ENCODE peak calls at places on chromosomes 3 and 15, in four cellular contexts. K is CD4-positive, CD25-positive, alpha-beta regulatory T cell; Y is T-helper 2 cell; C is left ventricle myocardium superior. A is an unnamed sample.

GRCh38 chr3:20040476-20041196 is 390 bp downstream of the KAT2B start:
- DNase-seq in K (peak), Y (peak), C (peak), A (peak)

GRCh38 chr3:122991236-122991985 is 36.2 kb downstream of the SEMA5B start:
- DNase-seq in K (no peak), Y (no peak), C (no peak), A (no peak)

GRCh38 chr3:14546041-14546440 is 5.9 kb upstream of the GRIP2 start:
- DNase-seq in K (no peak), Y (no peak), C (peak), A (no peak)

GRCh38 chr3:122497425-122497824 is 17.3 kb downstream of the KPNA1 start:
- DNase-seq in K (peak), Y (no peak), C (no peak), A (peak)

GRCh38 chr3:139110072-139110830 is 65.6 kb upstream of the PRR23C start:
- DNase-seq in K (no peak), Y (no peak), C (peak), A (no peak)

GRCh38 chr15:66875588-66876422 is 173.8 kb downstream of the SMAD6 start:
- DNase-seq in K (no peak), Y (no peak), C (no peak), A (no peak)

GRCh38 chr3:138081371-138082084 is 33.9 kb downstream of the DZIP1L start:
- DNase-seq in K (no peak), Y (no peak), C (no peak), A (no peak)

GRCh38 chr3:72311425-72311824 is 526.5 kb upstream of the PROK2 start:
- DNase-seq in K (no peak), Y (no peak), C (no peak), A (no peak)

GRCh38 chr3:171101982-171102610 is 75.6 kb upstream of the SLC2A2 start:
- DNase-seq in K (no peak), Y (no peak), C (no peak), A (no peak)

GRCh38 chr15:42139596-42139995 is 16.8 kb downstream of the PLA2G4F start:
- DNase-seq in K (no peak), Y (no peak), C (no peak), A (no peak)

GRCh38 chr15:83697716-83698115 is 43.8 kb downstream of the ADAMTSL3 start:
- DNase-seq in K (no peak), Y (no peak), C (no peak), A (no peak)

GRCh38 chr15:49692514-49693090 is 71.8 kb downstream of the DTWD1 start:
- DNase-seq in K (no peak), Y (no peak), C (no peak), A (no peak)

GRCh38 chr15:70879386-70879785 is 12.8 kb downstream of the THAP10 start:
- DNase-seq in K (no peak), Y (no peak), C (no peak), A (no peak)

GRCh38 chr15:40618906-40619305 is 24.9 kb downstream of the KNL1 start:
- DNase-seq in K (no peak), Y (no peak), C (no peak), A (no peak)

GRCh38 chr3:99774467-99774866 is 43.2 kb upstream of the CMSS1 start:
- DNase-seq in K (peak), Y (no peak), C (no peak), A (no peak)

GRCh38 chr15:71496336-71496955 is 313.9 kb upstream of the NR2E3 start:
- DNase-seq in K (no peak), Y (no peak), C (no peak), A (no peak)

GRCh38 chr15:34160735-34161134 is 49.2 kb downstream of the KATNBL1 start:
- DNase-seq in K (no peak), Y (no peak), C (no peak), A (no peak)

GRCh38 chr15:27454281-27455060 is 483.5 kb downstream of the GABRG3 start:
- DNase-seq in K (no peak), Y (no peak), C (no peak), A (no peak)

GRCh38 chr3:131553495-131554247 is 50.9 kb upstream of the MRPL3 start:
- DNase-seq in K (peak), Y (no peak), C (no peak), A (no peak)

GRCh38 chr3:69646287-69647067 is 92.8 kb upstream of the MITF start:
- DNase-seq in K (no peak), Y (no peak), C (no peak), A (no peak)

GRCh38 chr3:194069421-194070219 is 66.3 kb upstream of the HES1 start:
- DNase-seq in K (no peak), Y (no peak), C (no peak), A (no peak)

GRCh38 chr15:32943691-32944090 is 225.9 kb downstream of the GREM1 start:
- DNase-seq in K (no peak), Y (no peak), C (no peak), A (no peak)

GRCh38 chr3:78754066-78754743 is 1013.6 kb downstream of the ROBO1 start:
- DNase-seq in K (no peak), Y (no peak), C (no peak), A (no peak)

GRCh38 chr3:136790786-136791185 is 28.1 kb upstream of the SLC35G2 start:
- DNase-seq in K (no peak), Y (no peak), C (no peak), A (no peak)